ENCODE peak calls at places on chromosome 18, in four cellular contexts. H is fibroblast of lung, E is GM06990, K is GM03348. D is an unnamed sample.

GRCh38 chr18:58674159-58674558 is 2.9 kb downstream of the MALT1 start:
- DNase-seq in H (no peak), E (no peak), K (no peak), D (no peak)

GRCh38 chr18:75477913-75478312 is 50.4 kb upstream of the SMIM21 start:
- DNase-seq in H (peak), E (no peak), K (no peak), D (no peak)

GRCh38 chr18:6281874-6282273 is 132.8 kb downstream of the L3MBTL4 start:
- DNase-seq in H (no peak), E (no peak), K (no peak), D (no peak)

GRCh38 chr18:23191952-23192662 is 56.8 kb downstream of the CABLES1 start:
- DNase-seq in H (peak), E (no peak), K (peak), D (no peak)

GRCh38 chr18:48806551-48807261 is 144.1 kb downstream of the SMAD7 start:
- DNase-seq in H (peak), E (no peak), K (peak), D (no peak)

GRCh38 chr18:48975817-48976649 is 25.3 kb upstream of the SMAD7 start:
- DNase-seq in H (peak), E (peak), K (peak), D (no peak)

GRCh38 chr18:13406770-13407169 is 188.2 kb downstream of the LDLRAD4 start:
- DNase-seq in H (no peak), E (no peak), K (no peak), D (no peak)

GRCh38 chr18:77162580-77162979 is 30.0 kb upstream of the MBP start:
- DNase-seq in H (no peak), E (no peak), K (no peak), D (no peak)

GRCh38 chr18:53605198-53605597 is 619.3 kb downstream of the MBD2 start:
- DNase-seq in H (no peak), E (no peak), K (no peak), D (no peak)

GRCh38 chr18:58202406-58202730 is 158.3 kb downstream of the NEDD4L start:
- DNase-seq in H (peak), E (no peak), K (no peak), D (no peak)

GRCh38 chr18:50011813-50012445 is 183.0 kb downstream of the MYO5B start:
- DNase-seq in H (peak), E (no peak), K (no peak), D (peak)

GRCh38 chr18:29523371-29523770 is 1346.4 kb upstream of the CDH2 start:
- DNase-seq in H (no peak), E (no peak), K (no peak), D (no peak)

D was measured in stromal cell of bone marrow.